ENCODE peak calls at places on chromosomes 1 and 21, in six cellular contexts. L is heart left ventricle, G is psoas muscle, C is osteoblast, I is PC-9, A is SK-N-SH. R is an unnamed sample. For H3K4me1, the result is how much of the 10 kb centered on the place peaks cover.

GRCh38 chr1:97608272-97608671 is 312.6 kb downstream of the DPYD start:
- DNase-seq in L (no peak), I (no peak), G (no peak), A (no peak), C (no peak), R (no peak)

GRCh38 chr21:42125571-42126544 is 54.7 kb downstream of the UMODL1 start:
- DNase-seq in I (peak), C (peak), L (no peak), G (no peak), A (no peak), R (peak)

GRCh38 chr1:78607334-78607927 is 12.8 kb upstream of the IFI44L start:
- DNase-seq in G (no peak), A (peak), L (no peak), I (no peak), C (no peak), R (no peak)

GRCh38 chr1:201885531-201886075 is 3.1 kb upstream of the SHISA4 start:
- DNase-seq in I (peak), C (peak), G (peak), A (no peak), L (peak), R (peak)

GRCh38 chr1:111733183-111733995 is 5.8 kb downstream of the INKA2 start:
- DNase-seq in L (peak), C (peak), I (peak), G (peak), A (no peak), R (peak)

GRCh38 chr1:243343970-243344749 is 88.3 kb downstream of the SDCCAG8 start:
- DNase-seq in L (no peak), G (no peak), I (peak), C (no peak), A (peak), R (peak)

GRCh38 chr21:33069994-33070811 is at the start of gene OLIG1:
- DNase-seq in G (peak), L (peak), A (peak), I (no peak), C (peak), R (peak)

GRCh38 chr1:49597436-49597835 is 426.3 kb downstream of the AGBL4 start:
- DNase-seq in C (no peak), L (no peak), I (no peak), G (no peak), A (no peak), R (no peak)

GRCh38 chr1:25609921-25610320 is 6.7 kb upstream of the MAN1C1 start:
- DNase-seq in C (no peak), A (peak), I (no peak), L (no peak), G (no peak), R (no peak)

GRCh38 chr1:214603819-214604252 is 841 bp downstream of the CENPF start:
- DNase-seq in C (peak), A (peak), L (no peak), G (no peak), I (no peak), R (no peak)

GRCh38 chr1:51726544-51727225 is 109.8 kb downstream of the OSBPL9 start:
- DNase-seq in A (no peak), I (no peak), C (no peak), G (no peak), L (no peak), R (no peak)

GRCh38 chr1:241269116-241269515 is 87.9 kb downstream of the RGS7 start:
- DNase-seq in G (no peak), C (no peak), L (no peak), I (no peak), A (no peak), R (no peak)

GRCh38 chr1:95994643-95995042 is 726.9 kb upstream of the PTBP2 start:
- DNase-seq in C (no peak), G (no peak), L (no peak), A (no peak), I (no peak), R (no peak)

GRCh38 chr1:95984975-95985374 is 736.6 kb upstream of the PTBP2 start:
- DNase-seq in I (no peak), L (no peak), G (no peak), A (peak), C (no peak), R (no peak)

GRCh38 chr1:95992013-95992412 is 729.6 kb upstream of the PTBP2 start:
- DNase-seq in L (no peak), A (no peak), C (no peak), I (no peak), G (no peak), R (no peak)

GRCh38 chr1:95990033-95990432 is 731.6 kb upstream of the PTBP2 start:
- DNase-seq in C (no peak), L (no peak), I (no peak), A (no peak), G (no peak), R (no peak)
- H3K27ac ChIP-seq in C (no peak), L (no peak), I (no peak), A (no peak), G (no peak), R (no peak)

GRCh38 chr1:117815105-117815812 is 114.2 kb downstream of the GDAP2 start:
- DNase-seq in A (no peak), L (no peak), I (no peak), G (no peak), C (no peak), R (no peak)

GRCh38 chr1:117812868-117813511 is 116.4 kb downstream of the GDAP2 start:
- DNase-seq in I (no peak), A (no peak), C (no peak), G (no peak), L (no peak), R (no peak)

GRCh38 chr1:117809764-117810163 is 119.7 kb downstream of the GDAP2 start:
- DNase-seq in L (no peak), A (no peak), G (no peak), C (no peak), I (no peak), R (no peak)

GRCh38 chr1:117815926-117816325 is 113.5 kb downstream of the GDAP2 start:
- DNase-seq in I (no peak), A (no peak), G (no peak), C (no peak), L (no peak), R (no peak)

DNA sequence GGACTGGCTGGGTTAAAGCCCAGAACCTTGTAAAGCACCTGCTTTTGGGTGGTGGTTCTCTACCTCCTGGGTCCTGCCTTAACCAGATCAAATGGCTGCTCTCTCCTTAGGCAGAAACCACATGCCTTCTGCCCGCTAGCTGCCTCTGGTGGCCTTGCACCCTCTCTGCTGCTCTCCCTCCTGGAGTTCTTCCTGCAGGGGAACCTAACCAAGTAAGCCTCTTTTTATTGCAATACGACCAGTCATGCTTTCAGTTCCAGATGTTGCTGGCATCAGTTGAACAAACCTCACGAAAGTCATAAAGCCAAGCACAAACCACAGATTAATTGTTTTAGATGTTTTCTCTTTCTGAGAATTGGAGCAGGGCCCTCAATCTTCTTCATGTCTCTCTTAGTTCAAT is 118.9 kb downstream of the GDAP2 start:
- DNase-seq in A (no peak), C (no peak), I (no peak), L (no peak), G (no peak), R (no peak)
- TF ChIP-seq CTCF in A (no peak), C (no peak), I (no peak), L (no peak), G (no peak), R (no peak)

GRCh38 chr1:3370856-3371703 is 83.4 kb upstream of the ARHGEF16 start:
- DNase-seq in I (no peak), L (no peak), A (no peak), C (no peak), G (no peak), R (no peak)

GRCh38 chr1:3367376-3367775 is 87.1 kb upstream of the ARHGEF16 start:
- DNase-seq in I (no peak), G (no peak), C (no peak), L (no peak), A (no peak), R (no peak)

GRCh38 chr1:3369437-3370076 is 84.9 kb upstream of the ARHGEF16 start:
- DNase-seq in L (peak), A (no peak), I (no peak), C (peak), G (peak), R (peak)

GRCh38 chr1:3368059-3368458 is 86.4 kb upstream of the ARHGEF16 start:
- DNase-seq in A (no peak), C (no peak), L (no peak), I (no peak), G (no peak), R (no peak)

GRCh38 chr1:3368711-3369436 is 85.6 kb upstream of the ARHGEF16 start:
- DNase-seq in L (no peak), A (no peak), C (peak), G (no peak), I (no peak), R (no peak)
- H3K4me1 ChIP-seq in L (under half), A (under half), C (half or more), G (under half), I (under half), R (under half)

GRCh38 chr21:29237110-29238051 is 61.3 kb upstream of the BACH1 start:
- DNase-seq in C (no peak), G (peak), L (no peak), I (no peak), A (no peak), R (peak)

GRCh38 chr21:29238967-29239289 is 59.8 kb upstream of the BACH1 start:
- DNase-seq in L (no peak), C (no peak), I (no peak), G (no peak), A (no peak), R (no peak)

GRCh38 chr21:29238052-29238966 is 60.4 kb upstream of the BACH1 start:
- DNase-seq in G (no peak), L (no peak), C (peak), I (no peak), A (no peak), R (peak)

GRCh38 chr21:29243188-29243587 is 55.5 kb upstream of the BACH1 start:
- DNase-seq in I (no peak), C (no peak), G (no peak), L (no peak), A (no peak), R (no peak)

GRCh38 chr21:29240136-29240535 is 58.6 kb upstream of the BACH1 start:
- DNase-seq in I (no peak), G (no peak), A (no peak), L (no peak), C (no peak), R (no peak)
- H3K27ac ChIP-seq in I (no peak), G (no peak), A (no peak), L (no peak), C (no peak), R (no peak)

R was measured in foreskin keratinocyte.